ENCODE peak calls at places on chromosomes 16 and 17, in ten cellular contexts. One of them, this sample, is unnamed.

GRCh38 chr16:85639529-85640253 is 26.6 kb downstream of the GSE1 start:
- DNase-seq in stimulated activated CD8-positive, alpha-beta memory T cell treated with anti-CD3 and anti-CD28 coated beads, Interleukin-4, amount 100 ng/mL, for 1 hour: no peak
- DNase-seq in HTR-8/SVneo: no peak
- DNase-seq in cerebellar nuclear complex: no peak
- DNase-seq in activated CD8-positive, alpha-beta memory T cell treated with anti-CD3 and anti-CD28 coated beads for 4 hours: no peak
- DNase-seq in lower lobe of right lung: no peak
- DNase-seq in naive thymus-derived CD8-positive, alpha-beta T cell: no peak
- DNase-seq in activated B cell treated with CpG ODN at 0.5 μM for 24 hours: no peak
- DNase-seq in NCI-H1105: no peak
- DNase-seq in HEK293T: no peak
- DNase-seq in this sample: no peak

GRCh38 chr17:31722251-31723056 is 136.6 kb downstream of the COPRS start:
- DNase-seq in stimulated activated CD8-positive, alpha-beta memory T cell treated with anti-CD3 and anti-CD28 coated beads, Interleukin-4, amount 100 ng/mL, for 1 hour: no peak
- DNase-seq in HTR-8/SVneo: peak
- DNase-seq in cerebellar nuclear complex: no peak
- DNase-seq in activated CD8-positive, alpha-beta memory T cell treated with anti-CD3 and anti-CD28 coated beads for 4 hours: no peak
- DNase-seq in lower lobe of right lung: no peak
- DNase-seq in naive thymus-derived CD8-positive, alpha-beta T cell: no peak
- DNase-seq in activated B cell treated with CpG ODN at 0.5 μM for 24 hours: no peak
- DNase-seq in NCI-H1105: no peak
- DNase-seq in HEK293T: no peak
- DNase-seq in this sample: no peak

GRCh38 chr17:41871789-41872188 is 6.6 kb upstream of the KLHL11 start:
- DNase-seq in stimulated activated CD8-positive, alpha-beta memory T cell treated with anti-CD3 and anti-CD28 coated beads, Interleukin-4, amount 100 ng/mL, for 1 hour: no peak
- DNase-seq in HTR-8/SVneo: no peak
- DNase-seq in cerebellar nuclear complex: no peak
- DNase-seq in activated CD8-positive, alpha-beta memory T cell treated with anti-CD3 and anti-CD28 coated beads for 4 hours: no peak
- DNase-seq in lower lobe of right lung: no peak
- DNase-seq in naive thymus-derived CD8-positive, alpha-beta T cell: no peak
- DNase-seq in activated B cell treated with CpG ODN at 0.5 μM for 24 hours: no peak
- DNase-seq in NCI-H1105: no peak
- DNase-seq in HEK293T: no peak
- DNase-seq in this sample: no peak

GRCh38 chr17:35052780-35053179 is 10.7 kb downstream of the RFFL start:
- DNase-seq in stimulated activated CD8-positive, alpha-beta memory T cell treated with anti-CD3 and anti-CD28 coated beads, Interleukin-4, amount 100 ng/mL, for 1 hour: no peak
- DNase-seq in HTR-8/SVneo: no peak
- DNase-seq in cerebellar nuclear complex: no peak
- DNase-seq in activated CD8-positive, alpha-beta memory T cell treated with anti-CD3 and anti-CD28 coated beads for 4 hours: no peak
- DNase-seq in lower lobe of right lung: no peak
- DNase-seq in naive thymus-derived CD8-positive, alpha-beta T cell: no peak
- DNase-seq in activated B cell treated with CpG ODN at 0.5 μM for 24 hours: no peak
- DNase-seq in NCI-H1105: no peak
- DNase-seq in HEK293T: no peak
- DNase-seq in this sample: no peak

GRCh38 chr16:67666032-67666537 is 465 bp downstream of the ENKD1 start:
- DNase-seq in stimulated activated CD8-positive, alpha-beta memory T cell treated with anti-CD3 and anti-CD28 coated beads, Interleukin-4, amount 100 ng/mL, for 1 hour: no peak
- DNase-seq in HTR-8/SVneo: peak
- DNase-seq in cerebellar nuclear complex: no peak
- DNase-seq in activated CD8-positive, alpha-beta memory T cell treated with anti-CD3 and anti-CD28 coated beads for 4 hours: no peak
- DNase-seq in lower lobe of right lung: peak
- DNase-seq in naive thymus-derived CD8-positive, alpha-beta T cell: peak
- DNase-seq in activated B cell treated with CpG ODN at 0.5 μM for 24 hours: no peak
- DNase-seq in NCI-H1105: no peak
- DNase-seq in HEK293T: no peak
- DNase-seq in this sample: no peak

GRCh38 chr16:52805559-52806168 is 247.0 kb downstream of the CHD9NB start:
- DNase-seq in stimulated activated CD8-positive, alpha-beta memory T cell treated with anti-CD3 and anti-CD28 coated beads, Interleukin-4, amount 100 ng/mL, for 1 hour: no peak
- DNase-seq in HTR-8/SVneo: no peak
- DNase-seq in cerebellar nuclear complex: no peak
- DNase-seq in activated CD8-positive, alpha-beta memory T cell treated with anti-CD3 and anti-CD28 coated beads for 4 hours: no peak
- DNase-seq in lower lobe of right lung: no peak
- DNase-seq in naive thymus-derived CD8-positive, alpha-beta T cell: no peak
- DNase-seq in activated B cell treated with CpG ODN at 0.5 μM for 24 hours: no peak
- DNase-seq in NCI-H1105: no peak
- DNase-seq in HEK293T: no peak
- DNase-seq in this sample: no peak

GRCh38 chr16:64974381-64974780 is 147.5 kb downstream of the CDH11 start:
- DNase-seq in stimulated activated CD8-positive, alpha-beta memory T cell treated with anti-CD3 and anti-CD28 coated beads, Interleukin-4, amount 100 ng/mL, for 1 hour: no peak
- DNase-seq in HTR-8/SVneo: no peak
- DNase-seq in cerebellar nuclear complex: no peak
- DNase-seq in activated CD8-positive, alpha-beta memory T cell treated with anti-CD3 and anti-CD28 coated beads for 4 hours: no peak
- DNase-seq in lower lobe of right lung: no peak
- DNase-seq in naive thymus-derived CD8-positive, alpha-beta T cell: no peak
- DNase-seq in activated B cell treated with CpG ODN at 0.5 μM for 24 hours: no peak
- DNase-seq in NCI-H1105: no peak
- DNase-seq in HEK293T: no peak
- DNase-seq in this sample: no peak

GRCh38 chr17:27625856-27626255 is 5.1 kb upstream of the LGALS9 start:
- DNase-seq in stimulated activated CD8-positive, alpha-beta memory T cell treated with anti-CD3 and anti-CD28 coated beads, Interleukin-4, amount 100 ng/mL, for 1 hour: no peak
- DNase-seq in HTR-8/SVneo: no peak
- DNase-seq in cerebellar nuclear complex: no peak
- DNase-seq in activated CD8-positive, alpha-beta memory T cell treated with anti-CD3 and anti-CD28 coated beads for 4 hours: no peak
- DNase-seq in lower lobe of right lung: no peak
- DNase-seq in naive thymus-derived CD8-positive, alpha-beta T cell: no peak
- DNase-seq in activated B cell treated with CpG ODN at 0.5 μM for 24 hours: no peak
- DNase-seq in NCI-H1105: no peak
- DNase-seq in HEK293T: no peak
- DNase-seq in this sample: no peak

GRCh38 chr17:77502626-77503292 is 362.0 kb downstream of the SEC14L1 start:
- DNase-seq in stimulated activated CD8-positive, alpha-beta memory T cell treated with anti-CD3 and anti-CD28 coated beads, Interleukin-4, amount 100 ng/mL, for 1 hour: no peak
- DNase-seq in HTR-8/SVneo: no peak
- DNase-seq in cerebellar nuclear complex: no peak
- DNase-seq in activated CD8-positive, alpha-beta memory T cell treated with anti-CD3 and anti-CD28 coated beads for 4 hours: no peak
- DNase-seq in lower lobe of right lung: no peak
- DNase-seq in naive thymus-derived CD8-positive, alpha-beta T cell: no peak
- DNase-seq in activated B cell treated with CpG ODN at 0.5 μM for 24 hours: no peak
- DNase-seq in NCI-H1105: no peak
- DNase-seq in HEK293T: no peak
- DNase-seq in this sample: no peak

GRCh38 chr17:8060274-8060673 is 21.4 kb downstream of the ALOX15B start:
- DNase-seq in stimulated activated CD8-positive, alpha-beta memory T cell treated with anti-CD3 and anti-CD28 coated beads, Interleukin-4, amount 100 ng/mL, for 1 hour: peak
- DNase-seq in HTR-8/SVneo: peak
- DNase-seq in cerebellar nuclear complex: no peak
- DNase-seq in activated CD8-positive, alpha-beta memory T cell treated with anti-CD3 and anti-CD28 coated beads for 4 hours: peak
- DNase-seq in lower lobe of right lung: peak
- DNase-seq in naive thymus-derived CD8-positive, alpha-beta T cell: peak
- DNase-seq in activated B cell treated with CpG ODN at 0.5 μM for 24 hours: no peak
- DNase-seq in NCI-H1105: peak
- DNase-seq in HEK293T: peak
- DNase-seq in this sample: peak

GRCh38 chr16:22933173-22933572 is 119.2 kb downstream of the HS3ST2 start:
- DNase-seq in stimulated activated CD8-positive, alpha-beta memory T cell treated with anti-CD3 and anti-CD28 coated beads, Interleukin-4, amount 100 ng/mL, for 1 hour: no peak
- DNase-seq in HTR-8/SVneo: no peak
- DNase-seq in cerebellar nuclear complex: no peak
- DNase-seq in activated CD8-positive, alpha-beta memory T cell treated with anti-CD3 and anti-CD28 coated beads for 4 hours: no peak
- DNase-seq in lower lobe of right lung: no peak
- DNase-seq in naive thymus-derived CD8-positive, alpha-beta T cell: no peak
- DNase-seq in activated B cell treated with CpG ODN at 0.5 μM for 24 hours: no peak
- DNase-seq in NCI-H1105: no peak
- DNase-seq in HEK293T: no peak
- DNase-seq in this sample: no peak

GRCh38 chr17:77856551-77857305 is 101.8 kb upstream of the TNRC6C start:
- DNase-seq in stimulated activated CD8-positive, alpha-beta memory T cell treated with anti-CD3 and anti-CD28 coated beads, Interleukin-4, amount 100 ng/mL, for 1 hour: no peak
- DNase-seq in HTR-8/SVneo: no peak
- DNase-seq in cerebellar nuclear complex: no peak
- DNase-seq in activated CD8-positive, alpha-beta memory T cell treated with anti-CD3 and anti-CD28 coated beads for 4 hours: no peak
- DNase-seq in lower lobe of right lung: no peak
- DNase-seq in naive thymus-derived CD8-positive, alpha-beta T cell: no peak
- DNase-seq in activated B cell treated with CpG ODN at 0.5 μM for 24 hours: no peak
- DNase-seq in NCI-H1105: no peak
- DNase-seq in HEK293T: no peak
- DNase-seq in this sample: no peak

GRCh38 chr16:66154801-66155200 is 211.7 kb upstream of the CDH5 start:
- DNase-seq in stimulated activated CD8-positive, alpha-beta memory T cell treated with anti-CD3 and anti-CD28 coated beads, Interleukin-4, amount 100 ng/mL, for 1 hour: no peak
- DNase-seq in HTR-8/SVneo: no peak
- DNase-seq in cerebellar nuclear complex: no peak
- DNase-seq in activated CD8-positive, alpha-beta memory T cell treated with anti-CD3 and anti-CD28 coated beads for 4 hours: no peak
- DNase-seq in lower lobe of right lung: no peak
- DNase-seq in naive thymus-derived CD8-positive, alpha-beta T cell: no peak
- DNase-seq in activated B cell treated with CpG ODN at 0.5 μM for 24 hours: no peak
- DNase-seq in NCI-H1105: no peak
- DNase-seq in HEK293T: no peak
- DNase-seq in this sample: no peak

GRCh38 chr17:38693700-38694329 is 11.3 kb upstream of the MLLT6 start:
- DNase-seq in stimulated activated CD8-positive, alpha-beta memory T cell treated with anti-CD3 and anti-CD28 coated beads, Interleukin-4, amount 100 ng/mL, for 1 hour: no peak
- DNase-seq in HTR-8/SVneo: no peak
- DNase-seq in cerebellar nuclear complex: no peak
- DNase-seq in activated CD8-positive, alpha-beta memory T cell treated with anti-CD3 and anti-CD28 coated beads for 4 hours: no peak
- DNase-seq in lower lobe of right lung: peak
- DNase-seq in naive thymus-derived CD8-positive, alpha-beta T cell: no peak
- DNase-seq in activated B cell treated with CpG ODN at 0.5 μM for 24 hours: no peak
- DNase-seq in NCI-H1105: no peak
- DNase-seq in HEK293T: no peak
- DNase-seq in this sample: no peak

GRCh38 chr17:37137070-37137610 is 188.4 kb downstream of the AATF start:
- DNase-seq in stimulated activated CD8-positive, alpha-beta memory T cell treated with anti-CD3 and anti-CD28 coated beads, Interleukin-4, amount 100 ng/mL, for 1 hour: no peak
- DNase-seq in HTR-8/SVneo: no peak
- DNase-seq in cerebellar nuclear complex: no peak
- DNase-seq in activated CD8-positive, alpha-beta memory T cell treated with anti-CD3 and anti-CD28 coated beads for 4 hours: no peak
- DNase-seq in lower lobe of right lung: no peak
- DNase-seq in naive thymus-derived CD8-positive, alpha-beta T cell: no peak
- DNase-seq in activated B cell treated with CpG ODN at 0.5 μM for 24 hours: no peak
- DNase-seq in NCI-H1105: no peak
- DNase-seq in HEK293T: no peak
- DNase-seq in this sample: no peak

GRCh38 chr16:85498607-85499006 is 114.5 kb upstream of the GSE1 start:
- DNase-seq in stimulated activated CD8-positive, alpha-beta memory T cell treated with anti-CD3 and anti-CD28 coated beads, Interleukin-4, amount 100 ng/mL, for 1 hour: no peak
- DNase-seq in HTR-8/SVneo: no peak
- DNase-seq in cerebellar nuclear complex: no peak
- DNase-seq in activated CD8-positive, alpha-beta memory T cell treated with anti-CD3 and anti-CD28 coated beads for 4 hours: no peak
- DNase-seq in lower lobe of right lung: no peak
- DNase-seq in naive thymus-derived CD8-positive, alpha-beta T cell: no peak
- DNase-seq in activated B cell treated with CpG ODN at 0.5 μM for 24 hours: peak
- DNase-seq in NCI-H1105: no peak
- DNase-seq in HEK293T: no peak
- DNase-seq in this sample: no peak

GRCh38 chr16:13923703-13924298 is 3.8 kb downstream of the ERCC4 start:
- DNase-seq in stimulated activated CD8-positive, alpha-beta memory T cell treated with anti-CD3 and anti-CD28 coated beads, Interleukin-4, amount 100 ng/mL, for 1 hour: no peak
- DNase-seq in HTR-8/SVneo: peak
- DNase-seq in cerebellar nuclear complex: no peak
- DNase-seq in activated CD8-positive, alpha-beta memory T cell treated with anti-CD3 and anti-CD28 coated beads for 4 hours: no peak
- DNase-seq in lower lobe of right lung: no peak
- DNase-seq in naive thymus-derived CD8-positive, alpha-beta T cell: no peak
- DNase-seq in activated B cell treated with CpG ODN at 0.5 μM for 24 hours: no peak
- DNase-seq in NCI-H1105: peak
- DNase-seq in HEK293T: peak
- DNase-seq in this sample: peak

GRCh38 chr17:37518816-37519215 is 29.1 kb downstream of the DUSP14 start:
- DNase-seq in stimulated activated CD8-positive, alpha-beta memory T cell treated with anti-CD3 and anti-CD28 coated beads, Interleukin-4, amount 100 ng/mL, for 1 hour: no peak
- DNase-seq in HTR-8/SVneo: no peak
- DNase-seq in cerebellar nuclear complex: no peak
- DNase-seq in activated CD8-positive, alpha-beta memory T cell treated with anti-CD3 and anti-CD28 coated beads for 4 hours: no peak
- DNase-seq in lower lobe of right lung: no peak
- DNase-seq in naive thymus-derived CD8-positive, alpha-beta T cell: no peak
- DNase-seq in activated B cell treated with CpG ODN at 0.5 μM for 24 hours: no peak
- DNase-seq in NCI-H1105: no peak
- DNase-seq in HEK293T: no peak
- DNase-seq in this sample: no peak

This sample was measured in Panc1.